ENCODE peak calls at places on chromosome 17, in five cellular contexts. V is K562, B is GM12878, N is SK-N-SH, U is HepG2. S is an unnamed sample.

GRCh38 chr17:15456972-15457722 is 10.3 kb downstream of the CDRT4 start:
- DNase-seq in V (no peak), B (no peak), N (peak), U (peak), S (no peak)

GRCh38 chr17:2724783-2725164 is 13.2 kb upstream of the CLUH start:
- DNase-seq in V (no peak), B (no peak), N (no peak), U (no peak), S (no peak)

GRCh38 chr17:63946440-63947363 is 14.6 kb upstream of the CD79B start:
- DNase-seq in V (peak), B (no peak), N (peak), U (peak), S (peak)

GRCh38 chr17:17737938-17738894 is 57.0 kb downstream of the RAI1 start:
- DNase-seq in V (no peak), B (no peak), N (peak), U (no peak), S (no peak)

GRCh38 chr17:30278032-30278431 is 13.7 kb downstream of the BLMH start:
- DNase-seq in V (no peak), B (no peak), N (peak), U (peak), S (peak)

GRCh38 chr17:488993-489757 is 136.6 kb upstream of the RPH3AL start:
- DNase-seq in V (no peak), B (no peak), N (peak), U (peak), S (no peak)

GRCh38 chr17:10435096-10435495 is 13.3 kb upstream of the MYH8 start:
- DNase-seq in V (no peak), B (no peak), N (no peak), U (no peak), S (no peak)

GRCh38 chr17:34424814-34425490 is 61.9 kb upstream of the CCL1 start:
- DNase-seq in V (no peak), B (no peak), N (no peak), U (no peak), S (no peak)

GRCh38 chr17:79424471-79425185 is 186.2 kb downstream of the RBFOX3 start:
- DNase-seq in V (no peak), B (no peak), N (no peak), U (no peak), S (no peak)

GRCh38 chr17:75565066-75565465 is 22.5 kb upstream of the MYO15B start:
- DNase-seq in V (no peak), B (no peak), N (no peak), U (no peak), S (no peak)

GRCh38 chr17:44171931-44172455 is 1.5 kb downstream of the ASB16 start:
- DNase-seq in V (no peak), B (no peak), N (no peak), U (no peak), S (no peak)

GRCh38 chr17:2054262-2054739 is 602 bp upstream of the HIC1 start:
- DNase-seq in V (no peak), B (no peak), N (peak), U (no peak), S (no peak)

GRCh38 chr17:45247429-45248131 is 14.3 kb downstream of the SPATA32 start:
- DNase-seq in V (peak), B (peak), N (peak), U (peak), S (peak)

GRCh38 chr17:80596760-80597608 is 52.3 kb downstream of the RPTOR start:
- DNase-seq in V (no peak), B (no peak), N (no peak), U (no peak), S (no peak)

GRCh38 chr17:73271078-73271477 is 9.4 kb upstream of the CPSF4L start:
- DNase-seq in V (no peak), B (peak), N (no peak), U (no peak), S (peak)

GRCh38 chr17:29569245-29569950 is 897 bp downstream of the TP53I13 start:
- DNase-seq in V (no peak), B (no peak), N (peak), U (no peak), S (no peak)

GRCh38 chr17:76820523-76820922 is 47.7 kb upstream of the MGAT5B start:
- DNase-seq in V (no peak), B (no peak), N (peak), U (no peak), S (no peak)
- TF ChIP-seq REST in V (no peak), B (no peak), N (no peak), U (no peak), S (no peak)

DNA sequence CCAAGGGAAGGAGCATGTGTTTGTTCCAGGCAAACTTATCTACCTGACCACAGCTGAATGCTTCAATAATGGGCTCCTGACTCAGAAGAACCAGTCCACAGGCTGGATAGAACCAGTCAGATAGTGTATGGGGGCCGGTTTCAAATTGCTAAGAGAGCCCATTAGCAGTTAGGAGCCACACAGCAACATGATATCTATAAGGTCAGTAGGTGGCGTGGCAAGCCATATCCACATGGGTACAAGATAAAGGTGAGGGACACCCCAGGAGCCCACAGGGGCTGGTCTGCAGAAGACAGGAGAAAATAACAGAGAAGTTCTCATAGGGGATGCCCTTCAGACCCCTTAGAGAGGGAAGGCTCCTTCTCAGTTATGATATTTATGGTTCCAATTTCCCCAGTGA is 31.6 kb upstream of the CDRT15 start:
- DNase-seq in V (no peak), B (no peak), N (no peak), U (peak), S (no peak)
- TF ChIP-seq GABPA in V (no peak), B (no peak), N (no peak), U (no peak), S (no peak)

GRCh38 chr17:47252209-47252608 is 1.4 kb upstream of the ITGB3 start:
- DNase-seq in V (no peak), B (no peak), N (no peak), U (peak), S (no peak)

GRCh38 chr17:47252766-47253512 is 688 bp upstream of the ITGB3 start:
- DNase-seq in V (no peak), B (no peak), N (no peak), U (no peak), S (no peak)

GRCh38 chr17:47254403-47254943 is 846 bp downstream of the ITGB3 start:
- DNase-seq in V (no peak), B (no peak), N (peak), U (no peak), S (no peak)

GRCh38 chr17:47251421-47251940 is 2.1 kb upstream of the ITGB3 start:
- DNase-seq in V (no peak), B (no peak), N (no peak), U (no peak), S (no peak)

DNA sequence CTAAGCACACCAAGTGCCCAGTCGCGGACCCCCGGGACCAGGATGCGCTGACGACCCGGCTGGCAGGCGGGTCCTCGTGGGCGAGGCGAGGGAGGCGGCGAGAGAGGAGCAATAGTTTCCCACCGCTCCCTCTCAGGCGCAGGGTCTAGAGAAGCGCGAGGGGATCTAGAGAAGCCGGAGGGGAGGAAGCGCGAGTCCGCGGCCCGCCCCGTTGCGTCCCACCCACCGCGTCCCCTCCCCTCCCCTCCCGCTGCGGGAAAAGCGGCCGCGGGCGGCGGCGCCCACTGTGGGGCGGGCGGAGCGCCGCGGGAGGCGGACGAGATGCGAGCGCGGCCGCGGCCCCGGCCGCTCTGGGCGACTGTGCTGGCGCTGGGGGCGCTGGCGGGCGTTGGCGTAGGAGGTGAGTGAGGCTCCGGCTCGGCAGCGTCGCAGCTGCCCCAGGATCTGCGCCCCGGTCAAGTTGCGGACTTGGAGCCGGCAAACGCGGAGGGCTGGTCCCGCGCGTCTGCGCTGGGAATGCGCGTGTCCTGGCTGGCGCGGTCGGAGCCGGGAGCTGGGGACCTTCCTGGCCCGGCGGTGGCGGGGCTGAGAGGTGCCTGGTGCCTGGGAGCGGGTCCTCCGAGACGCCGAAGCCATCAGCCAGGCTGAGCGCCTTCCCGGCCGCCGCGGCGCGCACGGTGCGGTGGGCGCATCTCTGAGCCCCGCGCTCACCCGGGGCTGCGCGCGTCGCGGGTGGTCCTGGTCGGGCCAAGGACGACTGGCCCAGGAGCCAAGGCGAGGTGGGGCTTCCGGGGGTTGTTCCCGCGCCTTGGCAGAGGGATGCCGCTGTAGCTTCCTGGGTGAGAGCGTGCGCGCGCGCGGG is at the start of gene ITGB3:
- DNase-seq in V (peak), B (no peak), N (peak), U (peak), S (peak)
- TF ChIP-seq CTCF in V (peak), B (peak), N (peak), U (peak), S (peak)

GRCh38 chr17:42087736-42088705 is 10.3 kb downstream of the ZNF385C start:
- DNase-seq in V (no peak), B (no peak), N (no peak), U (peak), S (no peak)
- TF ChIP-seq REST in V (no peak), B (no peak), N (no peak), U (peak), S (no peak)

S was measured in HL-60.